ENCODE peak calls at places on chromosomes 13 and 19, in eight cellular contexts. H is heart right ventricle, X is stomach, B is suprapubic skin, Z is breast epithelium, O is bronchial epithelial cell, N is GM12878, K is lung. C is an unnamed sample.
A peak's percentile ranks its signal among the peaks of the same experiment; 100 is the strongest.

GRCh38 chr13:95099541-95099940 is 201.7 kb downstream of the ABCC4 start:
- DNase-seq in Z (no peak), N (no peak), X (peak; percentile 57), O (peak; percentile 95), B (no peak), H (no peak), K (no peak), C (peak; percentile 77)

GRCh38 chr19:42480335-42481095 is 37.8 kb upstream of the CXCL17 start:
- DNase-seq in X (peak; percentile 44), K (peak; percentile 34), Z (no peak), B (no peak), N (no peak), H (no peak), O (peak; percentile 73), C (peak; percentile 71)

GRCh38 chr13:48400820-48401219 is 12.1 kb downstream of the LPAR6 start:
- DNase-seq in K (no peak), X (no peak), B (no peak), N (peak; percentile 25), H (no peak), O (peak; percentile 98), Z (no peak), C (peak; percentile 15)

GRCh38 chr13:48644951-48645350 is 8.8 kb upstream of the CYSLTR2 start:
- DNase-seq in H (no peak), N (no peak), K (no peak), X (no peak), B (no peak), O (no peak), Z (no peak), C (no peak)

GRCh38 chr13:100510208-100510997 is 78.2 kb downstream of the GGACT start:
- DNase-seq in O (no peak), H (no peak), X (no peak), Z (no peak), N (no peak), B (no peak), K (no peak), C (no peak)

GRCh38 chr13:39684531-39685137 is 29.2 kb downstream of the COG6 start:
- DNase-seq in Z (no peak), X (no peak), H (no peak), K (no peak), B (no peak), N (no peak), O (peak; percentile 56), C (peak; percentile 65)

GRCh38 chr13:43414111-43414510 is 372.7 kb downstream of the ENOX1 start:
- DNase-seq in Z (no peak), B (no peak), H (no peak), N (no peak), X (no peak), K (no peak), O (peak; percentile 18), C (no peak)

GRCh38 chr13:112857914-112858490 is 111.0 kb upstream of the MCF2L start:
- DNase-seq in B (peak; percentile 79), O (no peak), N (no peak), H (no peak), X (no peak), K (no peak), Z (no peak), C (peak; percentile 34)

GRCh38 chr13:31081316-31081715 is 80.4 kb downstream of the HSPH1 start:
- DNase-seq in B (no peak), Z (no peak), H (no peak), O (no peak), X (no peak), N (no peak), K (no peak), C (no peak)

GRCh38 chr19:4715529-4716221 is 8.0 kb downstream of the DPP9 start:
- DNase-seq in K (peak; percentile 82), H (no peak), O (no peak), N (no peak), Z (no peak), B (no peak), X (peak; percentile 90), C (peak; percentile 84)

GRCh38 chr13:113846639-113847318 is 17.1 kb downstream of the GAS6 start:
- DNase-seq in H (no peak), B (no peak), X (no peak), K (no peak), Z (no peak), O (no peak), N (no peak), C (peak; percentile 56)

GRCh38 chr13:44244288-44244687 is 129.3 kb upstream of the SERP2 start:
- DNase-seq in Z (no peak), O (no peak), X (no peak), N (no peak), H (no peak), B (no peak), K (no peak), C (no peak)

GRCh38 chr19:44741841-44742352 is 6.6 kb upstream of the BCL3 start:
- DNase-seq in B (peak; percentile 98), H (peak; percentile 99), O (peak; percentile 99), K (peak; percentile 98), X (peak; percentile 98), Z (peak; percentile 97), N (no peak), C (peak; percentile 98)

GRCh38 chr13:42377640-42378382 is 105.9 kb downstream of the AKAP11 start:
- DNase-seq in Z (no peak), X (no peak), O (no peak), K (no peak), H (no peak), B (no peak), N (peak; percentile 100), C (no peak)

DNA sequence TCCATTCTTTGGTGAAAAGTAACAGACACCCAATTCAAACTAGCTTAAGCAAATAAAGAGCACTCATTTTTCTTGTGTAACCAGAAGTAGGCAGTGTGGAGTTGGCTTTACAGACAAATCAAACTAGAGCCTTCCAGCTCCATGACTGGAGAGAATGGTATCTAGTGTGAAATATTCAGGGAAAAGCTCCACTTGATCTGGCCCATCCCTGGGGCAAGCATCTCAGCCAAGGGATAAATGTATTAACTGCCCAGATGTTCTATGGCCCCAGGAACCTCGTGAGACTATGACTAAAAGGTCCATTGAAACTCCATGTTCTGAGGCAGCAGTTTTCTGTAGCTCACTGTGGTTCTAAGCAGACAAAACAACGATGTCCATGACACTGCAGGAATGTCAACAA is 49.9 kb downstream of the TBC1D4 start:
- DNase-seq in X (no peak), Z (no peak), B (no peak), O (no peak), K (no peak), H (no peak), N (no peak), C (no peak)
- TF ChIP-seq CTCF in X (no peak), Z (no peak), B (no peak), O (no peak), K (no peak), H (no peak), N (no peak), C (peak; percentile 19)

DNA sequence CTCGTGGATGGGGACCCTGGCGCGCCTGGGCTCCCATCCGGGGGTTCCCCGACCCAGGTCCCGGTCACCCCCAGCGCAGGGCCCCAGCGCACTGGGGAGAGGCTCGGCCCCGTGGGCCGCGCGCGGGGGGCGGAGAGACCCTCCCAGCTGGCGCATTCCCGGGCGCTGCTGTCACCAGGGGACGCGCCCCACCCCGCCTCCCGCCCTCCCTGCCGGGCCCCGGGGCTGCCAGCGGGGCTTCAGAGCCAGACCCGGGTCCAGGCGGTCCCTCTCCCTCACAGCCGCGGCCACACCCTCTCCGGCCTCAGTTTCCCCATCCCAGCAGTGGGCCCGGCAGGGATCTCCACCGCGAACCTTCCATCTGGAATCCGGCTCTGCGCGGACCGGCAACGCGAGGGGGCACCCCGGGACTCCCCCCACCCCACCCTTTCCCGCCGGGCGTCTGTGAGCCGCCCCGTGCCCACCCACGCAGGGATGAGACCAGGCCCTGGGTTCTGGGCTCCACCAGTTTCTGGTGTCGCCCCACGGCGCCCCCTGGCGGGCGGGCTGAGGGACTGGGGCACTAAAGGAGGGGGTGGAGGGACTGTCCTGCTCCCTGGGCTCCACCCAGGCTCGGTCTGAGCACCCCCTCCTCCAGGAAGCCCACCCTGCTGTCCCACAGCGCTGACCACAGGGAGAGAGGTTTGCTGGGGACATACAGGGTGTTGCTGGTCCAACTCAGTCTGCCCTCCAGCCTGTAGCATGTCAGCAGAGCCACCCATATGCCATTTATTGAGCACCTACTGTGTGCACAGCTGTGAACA is 874 bp upstream of the ADAMTSL5 start:
- DNase-seq in K (peak; percentile 39), N (no peak), H (peak; percentile 60), X (peak; percentile 53), B (no peak), Z (no peak), O (peak; percentile 39), C (peak; percentile 96)
- H3K4me3 ChIP-seq in K (no peak overlapping the region), N (no peak overlapping the region), H (peak overlapping the region; percentile 56), X (peak overlapping the region; percentile 46), B (peak overlapping the region; percentile 48), Z (peak overlapping the region; percentile 59), O (peak overlapping the region; percentile 60), C (peak overlapping the region; percentile 53)

GRCh38 chr13:51093574-51093973 is 17.5 kb downstream of the C13orf42 start:
- DNase-seq in B (no peak), Z (no peak), N (no peak), K (no peak), O (peak; percentile 55), X (no peak), H (no peak), C (no peak)
- H3K27me3 ChIP-seq in B (no peaks in the 10 kb centered on the region), Z (no peaks in the 10 kb centered on the region), N (peaks cover 6% of the 10 kb centered on the region), K (no peaks in the 10 kb centered on the region), O (peaks cover 3% of the 10 kb centered on the region), X (no peaks in the 10 kb centered on the region), H (peaks cover 7% of the 10 kb centered on the region), C (peaks cover 31% of the 10 kb centered on the region)

DNA sequence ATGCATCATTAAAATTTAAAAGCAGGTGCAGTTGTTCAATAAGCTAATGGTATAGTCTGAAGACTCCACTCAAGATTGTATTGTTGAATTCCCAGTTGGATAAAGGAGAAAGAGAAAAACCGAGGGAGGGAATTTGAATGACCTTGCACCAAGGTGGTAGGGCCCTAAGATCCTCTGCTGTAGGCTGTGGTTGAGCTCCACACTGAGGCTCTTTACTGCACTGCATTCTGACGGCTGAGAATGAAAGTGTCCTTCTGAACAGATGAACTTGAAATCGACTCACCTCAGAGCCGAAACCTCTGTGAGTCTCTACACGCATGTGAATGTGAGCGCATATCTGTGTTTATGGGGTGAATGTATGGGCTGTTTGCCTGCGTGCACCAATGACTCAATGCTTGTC is 388.9 kb upstream of the DACH1 start:
- DNase-seq in Z (no peak), N (no peak), B (no peak), X (no peak), H (no peak), K (no peak), O (peak; percentile 49), C (no peak)
- TF ChIP-seq CTCF in Z (peak; percentile 52), N (peak; percentile 25), B (no peak), X (no peak), H (peak; percentile 29), K (no peak), O (peak; percentile 69), C (peak; percentile 24)